ENCODE peak calls at places on chromosome 6, in eight cellular contexts. T is pancreas, Y is NCI-H1436, N is GM12865, X is NCI-H510A, H is LoVo, A is heart left ventricle, Q is NCI-H460. G is an unnamed sample.

GRCh38 chr6:14690120-14691056 is 555.5 kb upstream of the JARID2 start:
- DNase-seq in T (no peak), Y (no peak), N (no peak), X (no peak), H (no peak), A (no peak), Q (no peak), G (no peak)

GRCh38 chr6:68638225-68638900 is 3.3 kb downstream of the ADGRB3 start:
- DNase-seq in T (no peak), Y (no peak), N (peak; percentile 62), X (no peak), H (peak; percentile 41), A (no peak), Q (no peak), G (no peak)

GRCh38 chr6:143677891-143678737 is at the start of gene PHACTR2:
- DNase-seq in T (peak; percentile 66), Y (no peak), N (no peak), X (no peak), H (peak; percentile 36), A (peak; percentile 85), Q (no peak), G (peak; percentile 4)

GRCh38 chr6:142374965-142375733 is 73.3 kb downstream of the ADGRG6 start:
- DNase-seq in T (no peak), Y (no peak), N (no peak), X (no peak), H (peak; percentile 86), A (no peak), Q (peak; percentile 69), G (no peak)

GRCh38 chr6:97658090-97658489 is 375.1 kb upstream of the MMS22L start:
- DNase-seq in T (no peak), Y (no peak), N (no peak), X (no peak), H (no peak), A (no peak), Q (no peak), G (no peak)

GRCh38 chr6:135254471-135254870 is 73.4 kb downstream of the MYB start:
- DNase-seq in T (no peak), Y (no peak), N (no peak), X (no peak), H (no peak), A (no peak), Q (no peak), G (no peak)

GRCh38 chr6:30154709-30155521 is 6.1 kb downstream of the TRIM10 start:
- DNase-seq in T (no peak), Y (no peak), N (no peak), X (no peak), H (peak; percentile 89), A (no peak), Q (no peak), G (no peak)

GRCh38 chr6:43957273-43957672 is 170.0 kb downstream of the MRPL14 start:
- DNase-seq in T (no peak), Y (no peak), N (no peak), X (no peak), H (no peak), A (no peak), Q (no peak), G (no peak)

GRCh38 chr6:170108456-170108855 is 182.4 kb downstream of the DLL1 start:
- DNase-seq in T (no peak), Y (no peak), N (no peak), X (no peak), H (no peak), A (no peak), Q (no peak), G (no peak)

GRCh38 chr6:138509371-138509770 is 10.1 kb upstream of the NHSL1 start:
- DNase-seq in T (peak; percentile 39), Y (peak; percentile 28), N (peak; percentile 59), X (no peak), H (peak; percentile 35), A (no peak), Q (peak; percentile 50), G (no peak)

GRCh38 chr6:121435444-121436069 is at the start of gene GJA1:
- DNase-seq in T (no peak), Y (no peak), N (no peak), X (no peak), H (peak; percentile 50), A (peak; percentile 68), Q (peak; percentile 69), G (no peak)

GRCh38 chr6:31880616-31881015 is 1.8 kb upstream of the SLC44A4 start:
- DNase-seq in T (no peak), Y (no peak), N (no peak), X (no peak), H (no peak), A (no peak), Q (no peak), G (no peak)

G was measured in GM19239.